ENCODE peak calls at places on chromosome 4, in nine cellular contexts. M, G, Y, P, E, V, F, X and Q are unnamed samples.
A peak's percentile ranks its signal among the peaks of the same experiment; 100 is the strongest.

GRCh38 chr4:88341227-88342192 is 37.1 kb upstream of the HERC6 start:
- DNase-seq in G (peak; percentile 95), V (peak; percentile 57), P (no peak), E (peak; percentile 77), X (peak; percentile 97), F (no peak), Y (peak; percentile 95), M (no peak), Q (peak; percentile 63)

GRCh38 chr4:158020175-158020574 is 152.7 kb downstream of the GASK1B start:
- DNase-seq in G (peak; percentile 96), M (no peak), P (no peak), V (peak; percentile 53), Y (peak; percentile 90), E (peak; percentile 82), X (peak; percentile 94), F (peak; percentile 49), Q (no peak)

GRCh38 chr4:2266181-2266580 is 4.3 kb upstream of the MXD4 start:
- DNase-seq in P (peak; percentile 80), V (no peak), G (no peak), Y (no peak), X (peak; percentile 54), M (no peak), E (no peak), F (peak; percentile 64), Q (no peak)

GRCh38 chr4:108272046-108272445 is 103.3 kb upstream of the LEF1 start:
- DNase-seq in G (peak; percentile 5), Y (no peak), E (no peak), F (no peak), P (no peak), X (peak; percentile 73), M (no peak), V (no peak), Q (no peak)

GRCh38 chr4:793941-794621 is 31.8 kb downstream of the CPLX1 start:
- DNase-seq in E (no peak), M (peak; percentile 92), Y (no peak), P (no peak), F (no peak), X (no peak), G (peak; percentile 22), V (no peak), Q (peak; percentile 49)

GRCh38 chr4:80213117-80213815 is 16.0 kb downstream of the PRDM8 start:
- DNase-seq in P (no peak), G (peak; percentile 87), E (peak; percentile 89), F (no peak), V (no peak), Y (peak; percentile 51), X (no peak), M (no peak), Q (no peak)

GRCh38 chr4:69799337-69799736 is 38.9 kb upstream of the SULT1B1 start:
- DNase-seq in E (no peak), X (no peak), V (no peak), P (no peak), Y (no peak), M (no peak), G (no peak), F (no peak), Q (no peak)

GRCh38 chr4:133759428-133759827 is 442.2 kb downstream of the PABPC4L start:
- DNase-seq in V (no peak), X (no peak), Y (no peak), G (no peak), P (no peak), M (no peak), F (no peak), E (no peak), Q (no peak)

GRCh38 chr4:167956676-167957075 is 135.7 kb upstream of the ANXA10 start:
- DNase-seq in F (no peak), P (no peak), V (no peak), X (peak; percentile 59), E (peak; percentile 19), G (peak; percentile 12), M (no peak), Y (no peak), Q (no peak)

GRCh38 chr4:81472249-81473085 is 760 bp upstream of the RASGEF1B start:
- DNase-seq in G (no peak), V (peak; percentile 28), M (peak; percentile 90), Y (peak; percentile 25), F (no peak), P (no peak), X (peak; percentile 55), E (no peak), Q (no peak)

GRCh38 chr4:48665555-48666186 is 114.4 kb downstream of the FRYL start:
- DNase-seq in V (no peak), G (peak; percentile 17), X (no peak), M (no peak), F (no peak), Y (no peak), E (peak; percentile 65), P (no peak), Q (no peak)
- H3K4me3 ChIP-seq in V (no peak overlapping the region), G (no peak overlapping the region), X (no peak overlapping the region), M (no peak overlapping the region), F (no peak overlapping the region), Y (no peak overlapping the region), E (no peak overlapping the region), P (no peak overlapping the region), Q (no peak overlapping the region)

DNA sequence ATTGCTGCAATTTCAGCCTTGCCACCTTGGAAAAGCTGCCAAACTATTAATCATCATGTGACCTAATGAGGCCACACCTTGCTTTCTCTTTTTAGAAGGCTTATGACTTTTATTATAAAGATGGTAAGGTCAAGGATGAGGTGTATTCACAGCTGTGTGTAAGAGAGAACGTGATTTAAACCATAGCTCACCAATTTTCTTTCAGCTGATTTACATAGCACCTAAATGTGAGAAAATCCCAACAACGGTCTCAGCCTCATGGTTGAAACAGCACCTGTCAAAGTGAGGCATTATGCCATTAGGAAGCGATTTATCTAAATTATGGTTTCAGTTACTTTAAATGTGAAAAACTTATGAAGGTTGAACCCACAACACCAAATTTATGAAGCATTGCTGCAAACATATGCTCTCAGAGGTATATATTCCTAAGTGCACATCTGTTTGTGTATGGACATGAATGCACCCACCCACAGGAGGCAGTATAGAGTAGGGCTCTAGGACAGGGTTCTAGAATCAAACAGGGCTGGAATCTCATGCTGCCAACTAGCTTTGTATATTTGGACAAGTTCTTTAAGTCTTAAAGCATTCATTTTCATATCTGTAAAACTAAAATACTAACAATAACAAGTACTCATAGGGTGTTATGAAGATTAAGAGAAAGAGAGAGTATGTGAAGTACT is 40.7 kb downstream of the ANXA3 start:
- DNase-seq in P (no peak), F (no peak), G (no peak), E (peak; percentile 31), V (peak; percentile 12), M (peak; percentile 30), X (no peak), Y (no peak), Q (no peak)
- H3K27ac ChIP-seq in P (peak overlapping the region; percentile 61), F (no peak overlapping the region), G (no peak overlapping the region), E (no peak overlapping the region), V (no peak overlapping the region), M (no peak overlapping the region), X (no peak overlapping the region), Y (no peak overlapping the region), Q (no peak overlapping the region)

DNA sequence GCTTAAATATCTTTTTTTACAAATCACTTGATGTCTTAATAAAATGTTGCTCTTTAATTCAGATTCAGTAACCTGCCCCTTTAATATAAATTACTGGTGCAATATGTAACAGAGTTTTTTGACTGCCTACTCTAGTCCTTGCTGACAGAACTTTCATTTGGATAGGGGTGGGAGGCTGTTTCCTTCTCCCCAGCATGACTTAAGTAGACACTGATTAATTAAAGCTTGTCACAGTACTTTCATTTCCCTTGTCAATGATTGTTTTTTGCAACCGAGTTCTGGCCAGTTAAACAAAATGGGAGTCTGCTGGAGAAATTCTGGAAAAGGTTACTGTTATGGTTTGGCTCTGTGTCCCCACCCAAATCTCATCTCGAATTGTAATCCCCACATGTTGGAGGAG is 37.3 kb upstream of the BBS12 start:
- DNase-seq in P (no peak), G (no peak), X (no peak), M (no peak), E (no peak), Y (no peak), F (no peak), V (no peak), Q (no peak)
- TF ChIP-seq CTCF in P (no peak), G (no peak), X (no peak), M (no peak), E (no peak), Y (no peak), F (no peak), V (no peak), Q (no peak)

DNA sequence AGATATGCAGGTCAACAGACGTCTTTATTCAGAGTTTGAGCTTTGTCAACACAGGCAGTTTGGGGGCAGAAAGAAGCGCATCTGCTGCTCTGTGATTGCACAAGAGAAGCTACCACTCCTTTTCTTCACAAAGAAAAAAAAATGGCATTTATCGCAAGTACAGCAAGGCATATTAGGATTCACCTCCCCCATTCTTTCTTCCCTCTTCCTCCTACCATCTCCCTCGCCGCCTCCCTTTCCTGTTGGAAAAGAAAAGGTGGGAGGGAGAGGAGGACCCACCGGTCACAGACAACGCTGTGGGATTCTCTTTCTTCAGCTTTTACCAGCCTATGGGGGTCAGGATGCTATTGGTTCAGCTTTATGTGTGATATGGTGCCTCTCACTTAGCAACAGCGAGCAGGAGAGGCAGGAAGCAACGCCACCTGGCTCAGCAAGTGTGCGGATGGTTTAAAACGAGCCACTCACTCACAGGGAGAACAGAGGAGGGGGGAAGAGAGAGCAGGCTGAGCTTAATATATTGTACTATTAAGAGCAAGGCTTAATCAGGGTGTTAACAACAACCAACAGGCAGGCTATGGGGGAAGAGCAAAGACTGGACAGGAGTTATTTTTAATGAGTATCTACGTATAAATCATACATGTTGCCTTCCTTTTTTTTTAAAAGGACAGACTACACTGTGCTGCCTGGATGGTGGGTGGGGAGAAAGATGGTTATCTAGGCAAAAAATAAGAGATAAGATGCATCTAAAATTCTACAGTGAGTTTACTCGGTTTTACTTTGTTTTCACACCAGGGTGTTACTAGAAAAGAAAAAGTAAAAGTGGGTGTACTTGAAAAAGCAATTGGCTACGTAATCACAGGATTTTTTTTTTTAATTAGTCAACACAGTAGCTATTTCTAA is 104.7 kb downstream of the MAML3 start:
- DNase-seq in E (peak; percentile 50), V (peak; percentile 91), G (peak; percentile 57), Y (peak; percentile 55), X (peak; percentile 59), M (peak; percentile 74), P (peak; percentile 15), F (peak; percentile 57), Q (peak; percentile 47)
- H3K4me3 ChIP-seq in E (peak overlapping the region; percentile 33), V (peak overlapping the region; percentile 35), G (peak overlapping the region; percentile 34), Y (peak overlapping the region; percentile 33), X (peak overlapping the region; percentile 56), M (peak overlapping the region; percentile 47), P (peak overlapping the region; percentile 16), F (peak overlapping the region; percentile 13), Q (peak overlapping the region; percentile 49)

GRCh38 chr4:144384428-144384827 is 243.9 kb upstream of the GYPA start:
- DNase-seq in X (no peak), Y (no peak), P (no peak), G (no peak), F (no peak), V (no peak), E (no peak), M (no peak), Q (no peak)
- H3K27ac ChIP-seq in X (no peak overlapping the region), Y (no peak overlapping the region), P (no peak overlapping the region), G (no peak overlapping the region), F (no peak overlapping the region), V (no peak overlapping the region), E (no peak overlapping the region), M (no peak overlapping the region), Q (no peak overlapping the region)